ENCODE peak calls at places on chromosomes 11 and 22, in ten cellular contexts. S, H, V, N, P, U, X, Q, B and A are unnamed samples.
A peak's percentile ranks its signal among the peaks of the same experiment; 100 is the strongest.

GRCh38 chr22:42637555-42637954 is 2.8 kb downstream of the ATP5MGL start:
- DNase-seq in V (no peak), U (no peak), X (no peak), Q (no peak), H (no peak), P (no peak), N (no peak), B (no peak), S (no peak), A (no peak)

GRCh38 chr22:36385491-36386350 is 2.0 kb downstream of the MYH9 start:
- DNase-seq in H (peak; percentile 90), B (no peak), U (no peak), X (peak; percentile 57), P (peak; percentile 76), Q (no peak), S (peak; percentile 54), V (no peak), N (peak; percentile 74), A (peak; percentile 70)

GRCh38 chr11:66015094-66015881 is 3.5 kb downstream of the CST6 start:
- DNase-seq in U (no peak), H (no peak), S (no peak), P (no peak), B (no peak), X (no peak), Q (no peak), V (peak; percentile 5), N (no peak), A (peak; percentile 39)

GRCh38 chr11:125449586-125449985 is 46.5 kb downstream of the FEZ1 start:
- DNase-seq in P (no peak), B (no peak), V (no peak), Q (no peak), U (no peak), S (no peak), X (no peak), H (no peak), N (no peak), A (no peak)

GRCh38 chr11:16779436-16779835 is 41.0 kb downstream of the C11orf58 start:
- DNase-seq in U (peak; percentile 74), B (no peak), S (no peak), V (no peak), P (no peak), H (no peak), N (no peak), X (no peak), Q (no peak), A (no peak)

GRCh38 chr22:46636221-46637002 is 16.2 kb downstream of the GRAMD4 start:
- DNase-seq in H (no peak), U (no peak), Q (no peak), S (no peak), P (no peak), X (no peak), B (no peak), V (no peak), N (no peak), A (no peak)

GRCh38 chr11:67347964-67348749 is 5.2 kb downstream of the POLD4 start:
- DNase-seq in S (no peak), V (no peak), N (no peak), B (no peak), X (no peak), U (peak; percentile 23), P (no peak), Q (peak; percentile 73), H (no peak), A (no peak)

GRCh38 chr11:69554849-69555248 is 73.4 kb downstream of the LINC01488 start:
- DNase-seq in X (peak; percentile 11), N (no peak), B (no peak), H (no peak), S (no peak), U (no peak), Q (no peak), V (no peak), P (no peak), A (no peak)

GRCh38 chr11:69657911-69658605 is 17.1 kb downstream of the LTO1 start:
- DNase-seq in B (no peak), Q (peak; percentile 33), X (peak; percentile 97), H (no peak), U (no peak), S (no peak), N (no peak), P (no peak), V (no peak), A (no peak)

GRCh38 chr11:73308003-73308962 is at the start of gene ARHGEF17:
- DNase-seq in X (peak; percentile 78), U (peak; percentile 60), B (no peak), V (no peak), N (peak; percentile 80), H (peak; percentile 60), P (peak; percentile 45), Q (peak; percentile 76), S (no peak), A (peak; percentile 62)

GRCh38 chr11:89613916-89614315 is 96.2 kb upstream of the TRIM77 start:
- DNase-seq in B (no peak), Q (no peak), P (no peak), V (no peak), X (no peak), N (no peak), U (no peak), H (no peak), S (no peak), A (peak; percentile 9)

GRCh38 chr22:32474635-32475427 is at the start of gene FBXO7:
- DNase-seq in U (peak; percentile 93), S (peak; percentile 91), N (peak; percentile 91), V (peak; percentile 36), H (peak; percentile 91), Q (peak; percentile 90), X (peak; percentile 84), B (peak; percentile 82), P (peak; percentile 92), A (peak; percentile 92)
- TF ChIP-seq CTCF in U (no peak), S (peak; percentile 48), N (peak; percentile 61), V (peak; percentile 75), H (no peak), Q (peak; percentile 59), X (peak; percentile 74), B (peak; percentile 18), P (peak; percentile 24), A (peak; percentile 70)

DNA sequence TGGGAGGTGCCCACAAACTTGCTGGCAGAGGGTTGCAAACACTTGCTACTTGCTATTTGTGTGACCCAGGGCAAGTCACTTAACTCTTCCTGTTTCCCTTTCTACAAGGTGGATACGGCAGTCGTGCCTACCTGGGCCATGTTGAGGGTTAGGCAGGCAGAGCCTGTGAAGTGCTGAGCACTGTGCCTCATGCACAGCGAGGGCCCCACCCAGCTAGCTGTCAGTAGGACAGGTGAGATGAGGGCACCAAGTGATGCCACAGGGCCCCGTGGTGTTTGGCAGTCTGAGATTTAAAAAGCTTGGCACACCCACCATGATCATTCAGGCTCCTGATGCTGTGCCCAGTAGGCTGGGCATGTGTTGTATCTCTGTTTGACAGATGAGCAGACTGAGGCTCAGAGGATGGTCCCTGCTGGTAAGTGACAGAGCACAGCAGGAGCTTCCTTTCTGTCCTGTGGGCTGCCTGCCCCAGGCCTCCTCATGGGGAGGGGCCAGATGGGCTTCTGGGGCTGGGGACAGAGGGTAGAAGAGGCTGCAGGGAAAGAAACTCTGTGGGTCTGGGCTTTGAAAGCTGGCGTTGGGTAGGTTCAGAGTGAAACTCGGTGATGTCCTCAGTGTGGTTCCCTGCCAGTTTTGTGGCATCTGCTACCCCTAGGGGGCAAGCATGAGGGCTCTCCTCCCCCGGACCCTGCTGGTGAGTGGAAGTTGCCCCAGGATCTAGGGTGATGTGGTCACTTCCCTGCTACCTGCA is 59.3 kb downstream of the TSPAN18 start:
- DNase-seq in H (no peak), U (no peak), N (no peak), P (no peak), Q (no peak), X (no peak), B (no peak), S (peak; percentile 62), V (no peak), A (no peak)
- TF ChIP-seq CTCF in H (no peak), U (no peak), N (no peak), P (no peak), Q (peak; percentile 18), X (no peak), B (no peak), S (no peak), V (peak; percentile 25), A (peak; percentile 40)

DNA sequence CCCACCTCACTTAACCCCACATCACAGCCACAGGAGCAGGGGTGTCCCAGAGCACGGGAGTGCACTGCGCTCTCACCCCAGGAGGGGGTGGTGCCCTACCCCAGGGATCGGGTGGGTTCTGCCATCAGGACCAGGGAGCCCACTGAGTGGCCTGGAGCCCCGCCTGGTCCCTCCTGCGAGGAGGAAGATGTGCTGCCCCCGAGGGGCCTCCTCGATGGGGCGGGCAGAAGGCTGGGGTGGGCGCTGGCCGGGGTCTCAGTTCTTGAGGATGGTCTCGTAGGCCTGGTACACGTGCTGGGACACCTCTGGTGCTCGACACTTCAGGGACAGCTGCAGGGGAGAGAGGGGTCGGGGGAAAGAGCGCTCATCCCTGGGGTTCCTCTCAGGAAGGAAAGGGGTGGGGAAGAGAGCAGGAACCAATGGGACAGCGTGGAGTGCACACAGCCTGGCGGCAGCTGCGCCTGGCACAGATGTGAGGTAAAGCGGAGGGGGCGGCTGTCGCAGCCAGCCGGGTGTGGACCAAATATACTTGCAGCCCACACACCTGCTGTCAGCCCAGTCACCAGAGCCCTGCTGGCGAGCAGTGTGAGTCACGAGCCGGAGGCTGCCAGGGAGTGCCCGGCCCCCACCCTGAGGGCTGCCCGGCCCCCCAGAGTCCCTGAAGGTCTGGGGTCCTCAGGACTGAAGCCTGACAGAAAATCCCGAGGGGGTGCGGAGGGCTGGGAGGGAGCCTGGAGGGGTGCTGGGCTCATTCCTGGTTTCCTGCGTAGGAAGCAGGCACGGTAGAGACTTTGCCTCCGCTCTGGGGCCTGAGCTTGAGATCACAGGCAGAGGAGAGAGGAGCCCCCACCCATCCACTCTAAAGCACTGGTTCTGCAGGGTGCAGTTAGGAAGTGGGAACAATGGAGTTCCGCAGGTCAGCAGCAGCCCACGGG is 13.3 kb upstream of the RASL10A start:
- DNase-seq in X (no peak), V (no peak), U (no peak), B (no peak), Q (peak; percentile 22), H (no peak), P (no peak), N (no peak), S (no peak), A (no peak)
- TF ChIP-seq CTCF in X (no peak), V (no peak), U (no peak), B (no peak), Q (no peak), H (no peak), P (no peak), N (no peak), S (no peak), A (no peak)

DNA sequence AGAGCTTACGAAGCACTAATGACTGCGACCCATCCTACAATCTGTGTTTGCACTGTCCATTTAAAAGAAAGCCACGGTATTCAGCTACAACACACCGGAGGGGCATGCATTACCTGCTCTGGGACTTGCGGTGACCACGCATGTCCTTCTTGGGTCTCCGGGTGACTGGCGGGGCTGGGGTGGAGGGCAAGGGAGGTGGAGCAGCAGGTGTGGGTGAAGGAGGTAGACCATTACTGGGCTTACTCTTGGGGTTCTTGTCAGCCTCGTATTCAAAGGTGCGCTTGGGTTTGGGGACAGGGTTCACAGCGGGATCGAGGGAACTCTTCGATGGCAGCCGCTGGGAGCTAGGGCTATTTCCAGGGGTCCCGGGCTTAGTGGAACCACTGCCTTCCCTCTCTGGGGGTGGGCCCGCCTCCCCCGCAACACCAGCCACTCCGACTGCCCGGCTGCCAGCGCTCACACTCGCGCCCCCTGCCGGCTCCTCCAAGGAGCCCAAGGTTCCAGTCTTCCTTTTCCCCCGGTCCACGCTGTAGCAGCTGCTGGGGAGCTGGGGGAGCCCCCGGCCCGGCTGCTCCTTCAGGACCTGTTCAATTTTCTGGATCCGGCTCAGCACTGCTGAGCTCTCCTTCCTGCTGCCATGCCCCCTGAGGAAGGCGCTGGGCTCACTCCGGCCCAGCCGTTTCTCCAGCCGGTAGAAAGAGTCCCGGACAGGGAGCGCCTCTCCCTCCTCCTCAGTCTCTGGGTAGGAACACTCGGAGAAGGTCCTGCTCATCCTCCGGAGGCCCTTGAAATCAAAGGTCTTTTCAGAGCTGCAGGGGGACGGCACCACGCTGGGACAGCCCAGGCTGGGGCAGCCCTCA is 47.5 kb downstream of the RPL27A start:
- DNase-seq in H (no peak), U (no peak), Q (no peak), S (no peak), N (no peak), X (no peak), V (no peak), B (no peak), P (no peak), A (no peak)
- TF ChIP-seq CTCF in H (no peak), U (no peak), Q (no peak), S (no peak), N (no peak), X (no peak), V (no peak), B (no peak), P (no peak), A (no peak)